ENCODE peak calls at places on chromosomes 7 and 10, in seven cellular contexts. U is mucosa of descending colon, B is stomach, V is ovary, X is tibial artery, W is MM.1S, P is A549. K is an unnamed sample. For H3K4me1, the result is how much of the 10 kb centered on the place peaks cover.

GRCh38 chr7:142813262-142813661 is 41.6 kb upstream of the EPHB6 start:
- DNase-seq in U (no peak), B (no peak), V (no peak), X (no peak), W (no peak), P (no peak), K (no peak)

GRCh38 chr7:24665564-24666294 is 91.5 kb downstream of the GSDME start:
- DNase-seq in U (no peak), B (no peak), V (peak), X (no peak), W (peak), P (peak), K (no peak)

GRCh38 chr7:2086229-2086628 is 146.5 kb downstream of the MAD1L1 start:
- DNase-seq in U (no peak), B (no peak), V (no peak), X (no peak), W (no peak), P (no peak), K (peak)

GRCh38 chr7:21028186-21028989 is 241.7 kb upstream of the SP8 start:
- DNase-seq in U (peak), B (no peak), V (no peak), X (no peak), W (no peak), P (no peak), K (no peak)

GRCh38 chr7:131057015-131057518 is 270.6 kb upstream of the MKLN1 start:
- DNase-seq in U (no peak), B (no peak), V (no peak), X (no peak), W (peak), P (no peak), K (no peak)

GRCh38 chr7:21261627-21262564 is 166.0 kb upstream of the SP4 start:
- DNase-seq in U (peak), B (peak), V (no peak), X (no peak), W (peak), P (peak), K (no peak)

GRCh38 chr10:67612577-67613537 is 83.1 kb downstream of the CTNNA3 start:
- DNase-seq in U (no peak), B (no peak), V (no peak), X (no peak), W (peak), P (no peak), K (no peak)

GRCh38 chr10:5945561-5946418 is 31.6 kb downstream of the IL15RA start:
- DNase-seq in U (peak), B (peak), V (peak), X (peak), W (no peak), P (no peak), K (peak)

GRCh38 chr10:113518415-113518814 is 34.4 kb upstream of the HABP2 start:
- DNase-seq in U (no peak), B (no peak), V (no peak), X (no peak), W (no peak), P (no peak), K (no peak)

GRCh38 chr10:114525368-114525949 is 121.2 kb upstream of the AFAP1L2 start:
- DNase-seq in U (no peak), B (no peak), V (no peak), X (no peak), W (no peak), P (no peak), K (no peak)

GRCh38 chr10:83212632-83213349 is 926.5 kb upstream of the GHITM start:
- DNase-seq in U (no peak), B (no peak), V (no peak), X (no peak), W (no peak), P (no peak), K (no peak)

GRCh38 chr7:20435305-20435704 is 104.6 kb downstream of the ITGB8 start:
- DNase-seq in U (no peak), B (peak), V (peak), X (peak), W (no peak), P (no peak), K (peak)

GRCh38 chr7:7820939-7821338 is 102.5 kb upstream of the RPA3 start:
- DNase-seq in U (no peak), B (no peak), V (no peak), X (no peak), W (peak), P (no peak), K (no peak)

GRCh38 chr7:17971392-17971791 is 31.1 kb upstream of the SNX13 start:
- DNase-seq in U (no peak), B (no peak), V (no peak), X (no peak), W (no peak), P (no peak), K (no peak)

GRCh38 chr7:105006367-105007139 is 7.5 kb upstream of the KMT2E start:
- DNase-seq in U (peak), B (peak), V (no peak), X (no peak), W (no peak), P (no peak), K (no peak)

GRCh38 chr7:133053321-133053891 is 28.5 kb downstream of the CHCHD3 start:
- DNase-seq in U (no peak), B (no peak), V (peak), X (peak), W (no peak), P (peak), K (no peak)

GRCh38 chr10:21509391-21510217 is 15.9 kb downstream of the SKIDA1 start:
- DNase-seq in U (no peak), B (no peak), V (no peak), X (no peak), W (no peak), P (no peak), K (no peak)

GRCh38 chr7:5406957-5407930 is 16.4 kb downstream of the TNRC18 start:
- DNase-seq in U (no peak), B (no peak), V (no peak), X (no peak), W (no peak), P (no peak), K (no peak)

GRCh38 chr10:70212879-70213278 is 20.4 kb downstream of the PPA1 start:
- DNase-seq in U (no peak), B (no peak), V (no peak), X (no peak), W (no peak), P (no peak), K (no peak)

GRCh38 chr7:95907337-95907736 is 135.0 kb downstream of the DYNC1I1 start:
- DNase-seq in U (no peak), B (no peak), V (no peak), X (no peak), W (no peak), P (no peak), K (no peak)

GRCh38 chr10:72328829-72329204 is 25.9 kb downstream of the DNAJB12 start:
- DNase-seq in U (no peak), B (no peak), V (no peak), X (no peak), W (no peak), P (no peak), K (no peak)

GRCh38 chr7:72278550-72278949 is 133.6 kb downstream of the CALN1 start:
- DNase-seq in U (no peak), B (no peak), V (no peak), X (no peak), W (no peak), P (no peak), K (no peak)

GRCh38 chr7:72283309-72283708 is 128.8 kb downstream of the CALN1 start:
- DNase-seq in U (no peak), B (no peak), V (no peak), X (no peak), W (no peak), P (no peak), K (no peak)

GRCh38 chr7:72286486-72286885 is 125.7 kb downstream of the CALN1 start:
- DNase-seq in U (no peak), B (no peak), V (no peak), X (no peak), W (no peak), P (no peak), K (no peak)

GRCh38 chr7:72275412-72276070 is 136.6 kb downstream of the CALN1 start:
- DNase-seq in U (no peak), B (no peak), V (no peak), X (no peak), W (no peak), P (no peak), K (no peak)

GRCh38 chr7:72281325-72281724 is 130.8 kb downstream of the CALN1 start:
- DNase-seq in U (no peak), B (no peak), V (no peak), X (no peak), W (no peak), P (no peak), K (no peak)
- TF ChIP-seq CTCF in U (no peak), B (no peak), V (no peak), X (no peak), W (no peak), P (no peak), K (no peak)

GRCh38 chr10:73907841-73908517 is 3.0 kb upstream of the PLAU start:
- DNase-seq in U (no peak), B (no peak), V (no peak), X (peak), W (no peak), P (no peak), K (peak)

GRCh38 chr10:73909716-73910115 is 1.2 kb upstream of the PLAU start:
- DNase-seq in U (no peak), B (no peak), V (no peak), X (no peak), W (no peak), P (no peak), K (no peak)

GRCh38 chr10:73910401-73910763 is 550 bp upstream of the PLAU start:
- DNase-seq in U (peak), B (no peak), V (no peak), X (no peak), W (no peak), P (no peak), K (no peak)

GRCh38 chr10:73910764-73911552 is at the start of gene PLAU:
- DNase-seq in U (peak), B (peak), V (no peak), X (peak), W (no peak), P (no peak), K (peak)

GRCh38 chr10:73908853-73909611 is 1.9 kb upstream of the PLAU start:
- DNase-seq in U (no peak), B (no peak), V (no peak), X (peak), W (no peak), P (peak), K (peak)
- H3K4me1 ChIP-seq in U (under half), B (half or more), V (under half), X (half or more), W (under half), P (half or more), K (half or more)

GRCh38 chr10:121754667-121755066 is 156.4 kb upstream of the FGFR2 start:
- DNase-seq in U (no peak), B (no peak), V (no peak), X (no peak), W (no peak), P (no peak), K (no peak)
- H3K4me3 ChIP-seq in U (no peak), B (no peak), V (no peak), X (no peak), W (no peak), P (no peak), K (no peak)

GRCh38 chr10:61589547-61590243 is 73.0 kb upstream of the CABCOCO1 start:
- DNase-seq in U (no peak), B (no peak), V (no peak), X (no peak), W (no peak), P (no peak), K (no peak)

GRCh38 chr10:61588770-61589211 is 73.9 kb upstream of the CABCOCO1 start:
- DNase-seq in U (no peak), B (no peak), V (no peak), X (no peak), W (no peak), P (no peak), K (no peak)

GRCh38 chr10:61594430-61594829 is 68.3 kb upstream of the CABCOCO1 start:
- DNase-seq in U (no peak), B (no peak), V (no peak), X (no peak), W (no peak), P (no peak), K (no peak)

GRCh38 chr10:61586829-61587228 is 75.9 kb upstream of the CABCOCO1 start:
- DNase-seq in U (no peak), B (no peak), V (no peak), X (no peak), W (no peak), P (no peak), K (no peak)

DNA sequence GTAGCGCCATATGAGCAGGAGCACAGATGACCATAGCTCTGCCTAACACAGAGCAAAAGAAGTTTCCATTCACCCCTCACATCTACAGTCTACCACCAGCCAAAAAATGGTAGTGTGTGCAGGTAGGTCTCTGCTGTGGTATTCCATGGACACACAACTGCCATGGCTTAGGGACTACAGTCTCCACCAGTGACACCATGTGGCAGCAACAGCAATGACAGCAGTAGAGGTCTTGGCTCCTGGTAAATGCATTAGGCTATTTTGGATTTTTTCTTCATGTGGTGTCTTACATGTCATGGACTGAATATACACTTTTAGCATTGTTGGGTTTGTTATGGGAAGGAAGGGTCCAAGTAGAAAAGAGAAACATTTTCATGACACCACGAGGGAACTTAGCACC is 70.1 kb upstream of the CABCOCO1 start:
- DNase-seq in U (peak), B (peak), V (no peak), X (no peak), W (peak), P (peak), K (no peak)
- TF ChIP-seq CTCF in U (no peak), B (peak), V (no peak), X (no peak), W (peak), P (no peak), K (no peak)

GRCh38 chr10:11265486-11265885 is 247.8 kb downstream of the CELF2 start:
- DNase-seq in U (no peak), B (no peak), V (no peak), X (no peak), W (no peak), P (no peak), K (no peak)
- H3K4me1 ChIP-seq in U (under half), B (under half), V (under half), X (under half), W (half or more), P (under half), K (half or more)